ENCODE peak calls at places on chromosomes 12 and 14, in five cellular contexts. One of them, this sample, is unnamed.

GRCh38 chr12:80917651-80918050 is 20.1 kb downstream of the LIN7A start:
- DNase-seq in astrocyte of the spinal cord: no peak
- DNase-seq in lower leg skin: no peak
- DNase-seq in transverse colon: no peak
- DNase-seq in right lobe of liver: peak
- DNase-seq in this sample: no peak

GRCh38 chr12:79407671-79408622 is 282.8 kb downstream of the PAWR start:
- DNase-seq in astrocyte of the spinal cord: peak
- DNase-seq in lower leg skin: no peak
- DNase-seq in transverse colon: peak
- DNase-seq in right lobe of liver: peak
- DNase-seq in this sample: peak

GRCh38 chr12:91777268-91777997 is 368.2 kb downstream of the BTG1 start:
- DNase-seq in astrocyte of the spinal cord: no peak
- DNase-seq in lower leg skin: no peak
- DNase-seq in transverse colon: no peak
- DNase-seq in right lobe of liver: no peak
- DNase-seq in this sample: peak

GRCh38 chr12:52870361-52871290 is 21.8 kb upstream of the KRT78 start:
- DNase-seq in astrocyte of the spinal cord: peak
- DNase-seq in lower leg skin: peak
- DNase-seq in transverse colon: peak
- DNase-seq in right lobe of liver: no peak
- DNase-seq in this sample: peak

GRCh38 chr14:100076630-100077029 is 11.4 kb downstream of the EVL start:
- DNase-seq in astrocyte of the spinal cord: peak
- DNase-seq in lower leg skin: peak
- DNase-seq in transverse colon: no peak
- DNase-seq in right lobe of liver: no peak
- DNase-seq in this sample: peak

GRCh38 chr12:79886917-79887519 is 47.9 kb downstream of the PPP1R12A start:
- DNase-seq in astrocyte of the spinal cord: peak
- DNase-seq in lower leg skin: no peak
- DNase-seq in transverse colon: no peak
- DNase-seq in right lobe of liver: no peak
- DNase-seq in this sample: peak

GRCh38 chr12:614727-615060 is 48.6 kb downstream of the NINJ2 start:
- DNase-seq in astrocyte of the spinal cord: no peak
- DNase-seq in lower leg skin: no peak
- DNase-seq in transverse colon: no peak
- DNase-seq in right lobe of liver: no peak
- DNase-seq in this sample: no peak

GRCh38 chr14:78612666-78613065 is 442.5 kb downstream of the NRXN3 start:
- DNase-seq in astrocyte of the spinal cord: no peak
- DNase-seq in lower leg skin: no peak
- DNase-seq in transverse colon: no peak
- DNase-seq in right lobe of liver: no peak
- DNase-seq in this sample: no peak

GRCh38 chr12:107231269-107231668 is 137.9 kb upstream of the CRY1 start:
- DNase-seq in astrocyte of the spinal cord: no peak
- DNase-seq in lower leg skin: no peak
- DNase-seq in transverse colon: no peak
- DNase-seq in right lobe of liver: no peak
- DNase-seq in this sample: no peak

GRCh38 chr12:106282457-106283097 is 20.0 kb upstream of the TCP11L2 start:
- DNase-seq in astrocyte of the spinal cord: peak
- DNase-seq in lower leg skin: no peak
- DNase-seq in transverse colon: peak
- DNase-seq in right lobe of liver: peak
- DNase-seq in this sample: peak

GRCh38 chr14:64708148-64709004 is 4.2 kb downstream of the PLEKHG3 start:
- DNase-seq in astrocyte of the spinal cord: no peak
- DNase-seq in lower leg skin: peak
- DNase-seq in transverse colon: no peak
- DNase-seq in right lobe of liver: peak
- DNase-seq in this sample: peak

GRCh38 chr12:130764073-130764472 is 48.0 kb upstream of the RIMBP2 start:
- DNase-seq in astrocyte of the spinal cord: peak
- DNase-seq in lower leg skin: no peak
- DNase-seq in transverse colon: no peak
- DNase-seq in right lobe of liver: no peak
- DNase-seq in this sample: peak

GRCh38 chr12:76025601-76026575 is 5.7 kb downstream of the PHLDA1 start:
- DNase-seq in astrocyte of the spinal cord: peak
- DNase-seq in lower leg skin: no peak
- DNase-seq in transverse colon: no peak
- DNase-seq in right lobe of liver: no peak
- DNase-seq in this sample: no peak

GRCh38 chr12:91109148-91109564 is 2.1 kb downstream of the LUM start:
- DNase-seq in astrocyte of the spinal cord: peak
- DNase-seq in lower leg skin: peak
- DNase-seq in transverse colon: peak
- DNase-seq in right lobe of liver: peak
- DNase-seq in this sample: peak

GRCh38 chr12:64780220-64780530 is 21.0 kb upstream of the GNS start:
- DNase-seq in astrocyte of the spinal cord: no peak
- DNase-seq in lower leg skin: no peak
- DNase-seq in transverse colon: no peak
- DNase-seq in right lobe of liver: no peak
- DNase-seq in this sample: no peak

GRCh38 chr14:92649934-92650545 is 98.4 kb downstream of the LGMN start:
- DNase-seq in astrocyte of the spinal cord: peak
- DNase-seq in lower leg skin: peak
- DNase-seq in transverse colon: peak
- DNase-seq in right lobe of liver: peak
- DNase-seq in this sample: peak

GRCh38 chr12:12365931-12366431 is 9.1 kb downstream of the BORCS5 start:
- DNase-seq in astrocyte of the spinal cord: no peak
- DNase-seq in lower leg skin: no peak
- DNase-seq in transverse colon: no peak
- DNase-seq in right lobe of liver: no peak
- DNase-seq in this sample: no peak

GRCh38 chr12:2961705-2962104 is 2.5 kb downstream of the TEAD4 start:
- DNase-seq in astrocyte of the spinal cord: no peak
- DNase-seq in lower leg skin: no peak
- DNase-seq in transverse colon: no peak
- DNase-seq in right lobe of liver: no peak
- DNase-seq in this sample: no peak

GRCh38 chr12:72747460-72747859 is 475.3 kb downstream of the TRHDE start:
- DNase-seq in astrocyte of the spinal cord: no peak
- DNase-seq in lower leg skin: no peak
- DNase-seq in transverse colon: no peak
- DNase-seq in right lobe of liver: no peak
- DNase-seq in this sample: no peak

GRCh38 chr12:103829092-103829491 is 11.9 kb downstream of the NT5DC3 start:
- DNase-seq in astrocyte of the spinal cord: no peak
- DNase-seq in lower leg skin: no peak
- DNase-seq in transverse colon: no peak
- DNase-seq in right lobe of liver: no peak
- DNase-seq in this sample: no peak

GRCh38 chr12:90090929-90091651 is 382.5 kb upstream of the ATP2B1 start:
- DNase-seq in astrocyte of the spinal cord: peak
- DNase-seq in lower leg skin: no peak
- DNase-seq in transverse colon: peak
- DNase-seq in right lobe of liver: no peak
- DNase-seq in this sample: peak

GRCh38 chr12:79549531-79550271 is 141.1 kb downstream of the PAWR start:
- DNase-seq in astrocyte of the spinal cord: peak
- DNase-seq in lower leg skin: no peak
- DNase-seq in transverse colon: no peak
- DNase-seq in right lobe of liver: no peak
- DNase-seq in this sample: no peak

GRCh38 chr12:103085541-103085940 is 128.1 kb downstream of the ASCL1 start:
- DNase-seq in astrocyte of the spinal cord: no peak
- DNase-seq in lower leg skin: no peak
- DNase-seq in transverse colon: no peak
- DNase-seq in right lobe of liver: no peak
- DNase-seq in this sample: no peak

GRCh38 chr12:23949212-23950010 is at the start of gene SOX5:
- DNase-seq in astrocyte of the spinal cord: peak
- DNase-seq in lower leg skin: no peak
- DNase-seq in transverse colon: no peak
- DNase-seq in right lobe of liver: no peak
- DNase-seq in this sample: no peak

GRCh38 chr12:115303751-115304309 is 619.9 kb upstream of the TBX3 start:
- DNase-seq in astrocyte of the spinal cord: peak
- DNase-seq in lower leg skin: no peak
- DNase-seq in transverse colon: no peak
- DNase-seq in right lobe of liver: no peak
- DNase-seq in this sample: no peak

GRCh38 chr12:83106873-83107272 is 420.2 kb downstream of the TMTC2 start:
- DNase-seq in astrocyte of the spinal cord: no peak
- DNase-seq in lower leg skin: no peak
- DNase-seq in transverse colon: no peak
- DNase-seq in right lobe of liver: no peak
- DNase-seq in this sample: no peak

GRCh38 chr12:68240079-68240478 is 13.3 kb downstream of the IL22 start:
- DNase-seq in astrocyte of the spinal cord: peak
- DNase-seq in lower leg skin: no peak
- DNase-seq in transverse colon: no peak
- DNase-seq in right lobe of liver: no peak
- DNase-seq in this sample: peak

GRCh38 chr12:6438345-6438744 is 6.4 kb upstream of the CD27 start:
- DNase-seq in astrocyte of the spinal cord: no peak
- DNase-seq in lower leg skin: peak
- DNase-seq in transverse colon: no peak
- DNase-seq in right lobe of liver: no peak
- DNase-seq in this sample: no peak

GRCh38 chr14:71289536-71289935 is 382.3 kb downstream of the PCNX1 start:
- DNase-seq in astrocyte of the spinal cord: no peak
- DNase-seq in lower leg skin: no peak
- DNase-seq in transverse colon: peak
- DNase-seq in right lobe of liver: no peak
- DNase-seq in this sample: no peak

GRCh38 chr12:130119241-130119861 is 42.9 kb upstream of the FZD10 start:
- DNase-seq in astrocyte of the spinal cord: no peak
- DNase-seq in lower leg skin: no peak
- DNase-seq in transverse colon: no peak
- DNase-seq in right lobe of liver: no peak
- DNase-seq in this sample: no peak

GRCh38 chr12:38159092-38159551 is 157.5 kb upstream of the ALG10B start:
- DNase-seq in astrocyte of the spinal cord: no peak
- DNase-seq in lower leg skin: peak
- DNase-seq in transverse colon: no peak
- DNase-seq in right lobe of liver: no peak
- DNase-seq in this sample: no peak

GRCh38 chr12:120584343-120585149 is 3.3 kb upstream of the POP5 start:
- DNase-seq in astrocyte of the spinal cord: no peak
- DNase-seq in lower leg skin: peak
- DNase-seq in transverse colon: peak
- DNase-seq in right lobe of liver: peak
- DNase-seq in this sample: peak
- TF ChIP-seq CTCF in astrocyte of the spinal cord: peak
- TF ChIP-seq CTCF in lower leg skin: no peak
- TF ChIP-seq CTCF in transverse colon: peak
- TF ChIP-seq CTCF in right lobe of liver: peak
- TF ChIP-seq CTCF in this sample: peak

DNA sequence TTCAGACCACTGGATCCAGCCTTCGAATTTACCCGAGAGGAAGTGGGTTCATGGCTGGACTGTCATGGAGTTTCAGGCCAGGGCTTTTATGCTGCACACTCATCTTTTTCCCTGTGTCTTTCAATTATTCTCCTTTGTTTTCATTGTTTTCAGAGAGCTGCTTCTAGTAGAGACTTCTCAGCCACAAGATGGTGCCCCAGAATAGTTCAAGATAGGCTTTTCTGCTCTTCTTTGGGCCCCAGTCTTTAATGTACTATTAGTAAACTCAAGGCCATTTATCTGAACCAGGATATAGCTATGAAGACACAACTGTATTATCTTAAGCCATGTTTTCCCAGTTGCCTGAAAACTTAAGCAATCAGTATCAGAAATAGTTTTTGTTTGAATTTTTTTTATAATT is 30.4 kb upstream of the PSMA6 start:
- DNase-seq in astrocyte of the spinal cord: peak
- DNase-seq in lower leg skin: no peak
- DNase-seq in transverse colon: no peak
- DNase-seq in right lobe of liver: no peak
- DNase-seq in this sample: no peak
- TF ChIP-seq CTCF in astrocyte of the spinal cord: no peak
- TF ChIP-seq CTCF in lower leg skin: no peak
- TF ChIP-seq CTCF in transverse colon: no peak
- TF ChIP-seq CTCF in right lobe of liver: peak
- TF ChIP-seq CTCF in this sample: no peak

DNA sequence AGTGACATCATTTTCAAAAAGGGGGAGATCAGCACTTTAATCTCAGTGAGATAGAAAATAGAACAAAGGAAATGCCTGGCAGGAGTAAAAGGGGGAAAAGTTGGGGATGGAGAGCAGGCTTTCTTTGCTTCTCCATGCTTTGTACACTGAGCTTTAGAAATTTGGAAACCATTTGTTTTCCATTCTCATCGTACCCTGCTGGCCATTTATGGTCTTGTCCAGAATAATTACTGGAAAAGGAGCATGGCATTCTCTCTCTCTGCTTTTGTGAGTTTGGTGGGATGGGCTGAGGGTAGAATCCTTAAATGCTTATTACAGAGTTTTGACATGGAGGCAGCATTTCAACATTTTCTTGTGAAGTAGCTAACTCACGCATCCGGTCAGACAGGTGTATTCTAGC is 104.4 kb upstream of the FLRT2 start:
- DNase-seq in astrocyte of the spinal cord: no peak
- DNase-seq in lower leg skin: no peak
- DNase-seq in transverse colon: no peak
- DNase-seq in right lobe of liver: no peak
- DNase-seq in this sample: no peak
- TF ChIP-seq CTCF in astrocyte of the spinal cord: no peak
- TF ChIP-seq CTCF in lower leg skin: no peak
- TF ChIP-seq CTCF in transverse colon: no peak
- TF ChIP-seq CTCF in right lobe of liver: no peak
- TF ChIP-seq CTCF in this sample: no peak

DNA sequence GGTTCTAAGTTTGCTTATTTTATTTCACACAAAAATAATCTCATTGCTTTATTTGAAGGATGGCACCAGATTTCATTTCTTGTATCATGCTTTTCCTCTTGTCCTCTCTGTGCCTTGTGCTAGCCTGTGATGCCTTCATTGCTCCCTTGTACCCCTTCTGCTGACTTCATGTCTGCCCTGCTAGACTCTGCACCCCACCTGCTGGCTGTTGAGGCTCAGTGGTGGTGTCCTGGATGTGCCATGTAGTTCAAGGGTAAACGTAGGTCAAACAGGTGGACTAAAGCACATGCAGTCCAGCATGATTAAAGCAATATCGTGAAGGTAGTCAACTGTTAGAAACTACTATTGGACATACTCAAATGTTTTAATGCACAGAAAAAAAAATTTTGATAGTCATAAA is 21.6 kb downstream of the MRPS35 start:
- DNase-seq in astrocyte of the spinal cord: no peak
- DNase-seq in lower leg skin: no peak
- DNase-seq in transverse colon: no peak
- DNase-seq in right lobe of liver: peak
- DNase-seq in this sample: peak
- TF ChIP-seq CTCF in astrocyte of the spinal cord: peak
- TF ChIP-seq CTCF in lower leg skin: no peak
- TF ChIP-seq CTCF in transverse colon: peak
- TF ChIP-seq CTCF in right lobe of liver: peak
- TF ChIP-seq CTCF in this sample: no peak

GRCh38 chr14:73188501-73188903 is 48.8 kb upstream of the PAPLN start:
- DNase-seq in astrocyte of the spinal cord: peak
- DNase-seq in lower leg skin: no peak
- DNase-seq in transverse colon: no peak
- DNase-seq in right lobe of liver: no peak
- DNase-seq in this sample: peak
- TF ChIP-seq CTCF in astrocyte of the spinal cord: no peak
- TF ChIP-seq CTCF in lower leg skin: no peak
- TF ChIP-seq CTCF in transverse colon: no peak
- TF ChIP-seq CTCF in right lobe of liver: no peak
- TF ChIP-seq CTCF in this sample: no peak